ENCODE peak calls at places on chromosomes 16 and 17, in eight cellular contexts. One of them, this sample, is unnamed.

GRCh38 chr16:12062343-12063003 is 85.9 kb downstream of the SNX29 start:
- DNase-seq in transverse colon: peak
- DNase-seq in tibial nerve: peak
- DNase-seq in A549: no peak
- DNase-seq in GM12878: no peak
- DNase-seq in K562: no peak
- DNase-seq in ovary: peak
- DNase-seq in suprapubic skin: peak
- DNase-seq in this sample: peak

GRCh38 chr16:83793179-83793578 is 14.6 kb upstream of the HSBP1 start:
- DNase-seq in transverse colon: no peak
- DNase-seq in tibial nerve: no peak
- DNase-seq in A549: no peak
- DNase-seq in GM12878: no peak
- DNase-seq in K562: no peak
- DNase-seq in ovary: no peak
- DNase-seq in suprapubic skin: no peak
- DNase-seq in this sample: no peak

GRCh38 chr17:71974051-71974450 is 146.8 kb upstream of the SOX9 start:
- DNase-seq in transverse colon: no peak
- DNase-seq in tibial nerve: no peak
- DNase-seq in A549: no peak
- DNase-seq in GM12878: no peak
- DNase-seq in K562: no peak
- DNase-seq in ovary: no peak
- DNase-seq in suprapubic skin: no peak
- DNase-seq in this sample: no peak

GRCh38 chr16:72658888-72659717 is 388.8 kb downstream of the ZFHX3 start:
- DNase-seq in transverse colon: no peak
- DNase-seq in tibial nerve: no peak
- DNase-seq in A549: no peak
- DNase-seq in GM12878: no peak
- DNase-seq in K562: no peak
- DNase-seq in ovary: no peak
- DNase-seq in suprapubic skin: no peak
- DNase-seq in this sample: no peak

GRCh38 chr16:56479469-56479868 is 28.1 kb downstream of the OGFOD1 start:
- DNase-seq in transverse colon: no peak
- DNase-seq in tibial nerve: no peak
- DNase-seq in A549: no peak
- DNase-seq in GM12878: no peak
- DNase-seq in K562: no peak
- DNase-seq in ovary: no peak
- DNase-seq in suprapubic skin: no peak
- DNase-seq in this sample: no peak

GRCh38 chr17:30567231-30568116 is 90.3 kb downstream of the GOSR1 start:
- DNase-seq in transverse colon: no peak
- DNase-seq in tibial nerve: no peak
- DNase-seq in A549: no peak
- DNase-seq in GM12878: no peak
- DNase-seq in K562: no peak
- DNase-seq in ovary: no peak
- DNase-seq in suprapubic skin: peak
- DNase-seq in this sample: no peak

GRCh38 chr17:78396436-78397335 is 18.2 kb downstream of the PGS1 start:
- DNase-seq in transverse colon: no peak
- DNase-seq in tibial nerve: no peak
- DNase-seq in A549: no peak
- DNase-seq in GM12878: no peak
- DNase-seq in K562: no peak
- DNase-seq in ovary: no peak
- DNase-seq in suprapubic skin: no peak
- DNase-seq in this sample: no peak

GRCh38 chr17:50534222-50534978 is 1.9 kb downstream of the EPN3 start:
- DNase-seq in transverse colon: peak
- DNase-seq in tibial nerve: no peak
- DNase-seq in A549: peak
- DNase-seq in GM12878: no peak
- DNase-seq in K562: peak
- DNase-seq in ovary: no peak
- DNase-seq in suprapubic skin: no peak
- DNase-seq in this sample: no peak

GRCh38 chr16:82917886-82918595 is 291.3 kb downstream of the CDH13 start:
- DNase-seq in transverse colon: no peak
- DNase-seq in tibial nerve: no peak
- DNase-seq in A549: no peak
- DNase-seq in GM12878: no peak
- DNase-seq in K562: no peak
- DNase-seq in ovary: no peak
- DNase-seq in suprapubic skin: no peak
- DNase-seq in this sample: no peak

GRCh38 chr16:11405331-11406176 is 60.3 kb downstream of the RMI2 start:
- DNase-seq in transverse colon: peak
- DNase-seq in tibial nerve: peak
- DNase-seq in A549: peak
- DNase-seq in GM12878: no peak
- DNase-seq in K562: peak
- DNase-seq in ovary: no peak
- DNase-seq in suprapubic skin: no peak
- DNase-seq in this sample: no peak

GRCh38 chr16:48734220-48734619 is 124.2 kb upstream of the N4BP1 start:
- DNase-seq in transverse colon: no peak
- DNase-seq in tibial nerve: no peak
- DNase-seq in A549: no peak
- DNase-seq in GM12878: no peak
- DNase-seq in K562: no peak
- DNase-seq in ovary: no peak
- DNase-seq in suprapubic skin: no peak
- DNase-seq in this sample: no peak

GRCh38 chr16:47136101-47136820 is 7.5 kb downstream of the NETO2 start:
- DNase-seq in transverse colon: no peak
- DNase-seq in tibial nerve: no peak
- DNase-seq in A549: no peak
- DNase-seq in GM12878: no peak
- DNase-seq in K562: no peak
- DNase-seq in ovary: no peak
- DNase-seq in suprapubic skin: no peak
- DNase-seq in this sample: no peak

GRCh38 chr17:57424777-57425188 is 168.5 kb downstream of the MSI2 start:
- DNase-seq in transverse colon: peak
- DNase-seq in tibial nerve: no peak
- DNase-seq in A549: no peak
- DNase-seq in GM12878: no peak
- DNase-seq in K562: no peak
- DNase-seq in ovary: no peak
- DNase-seq in suprapubic skin: no peak
- DNase-seq in this sample: no peak

GRCh38 chr17:66468241-66469087 is 166.1 kb downstream of the PRKCA start:
- DNase-seq in transverse colon: no peak
- DNase-seq in tibial nerve: no peak
- DNase-seq in A549: no peak
- DNase-seq in GM12878: peak
- DNase-seq in K562: peak
- DNase-seq in ovary: no peak
- DNase-seq in suprapubic skin: no peak
- DNase-seq in this sample: no peak

GRCh38 chr17:31392856-31393748 is 1.6 kb downstream of the RAB11FIP4 start:
- DNase-seq in transverse colon: no peak
- DNase-seq in tibial nerve: no peak
- DNase-seq in A549: no peak
- DNase-seq in GM12878: no peak
- DNase-seq in K562: no peak
- DNase-seq in ovary: peak
- DNase-seq in suprapubic skin: peak
- DNase-seq in this sample: peak

GRCh38 chr16:30124985-30125379 is 2.0 kb upstream of the MAPK3 start:
- DNase-seq in transverse colon: no peak
- DNase-seq in tibial nerve: no peak
- DNase-seq in A549: no peak
- DNase-seq in GM12878: no peak
- DNase-seq in K562: no peak
- DNase-seq in ovary: no peak
- DNase-seq in suprapubic skin: no peak
- DNase-seq in this sample: no peak

GRCh38 chr16:35207059-35207999 is 1747.9 kb downstream of the TP53TG3F start:
- DNase-seq in transverse colon: no peak
- DNase-seq in tibial nerve: no peak
- DNase-seq in A549: no peak
- DNase-seq in GM12878: no peak
- DNase-seq in K562: peak
- DNase-seq in ovary: no peak
- DNase-seq in suprapubic skin: peak
- DNase-seq in this sample: peak

GRCh38 chr16:68731569-68732067 is 5.5 kb upstream of the CDH1 start:
- DNase-seq in transverse colon: no peak
- DNase-seq in tibial nerve: no peak
- DNase-seq in A549: no peak
- DNase-seq in GM12878: no peak
- DNase-seq in K562: no peak
- DNase-seq in ovary: no peak
- DNase-seq in suprapubic skin: no peak
- DNase-seq in this sample: no peak

DNA sequence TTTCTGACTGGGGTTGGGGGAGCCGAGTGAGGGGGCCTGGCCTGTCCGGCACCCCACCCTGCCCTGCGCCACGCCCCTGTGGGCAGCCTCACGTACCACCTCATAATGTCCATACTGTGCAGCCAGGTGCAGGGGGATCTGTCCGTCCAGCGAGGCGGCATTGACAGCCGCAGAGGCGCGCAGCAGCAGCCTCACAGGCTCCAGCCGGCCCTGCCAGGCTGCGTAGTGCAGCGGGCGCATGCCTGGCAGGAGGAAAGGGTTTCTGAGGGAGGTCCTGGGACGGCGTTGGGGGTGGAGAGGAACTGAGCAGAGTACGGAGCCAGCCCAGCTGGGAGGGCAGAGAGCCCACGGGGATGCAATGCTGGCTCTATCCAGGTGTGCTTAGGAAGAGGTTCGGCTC is 8.4 kb downstream of the CASKIN2 start:
- DNase-seq in transverse colon: no peak
- DNase-seq in tibial nerve: no peak
- DNase-seq in A549: no peak
- DNase-seq in GM12878: no peak
- DNase-seq in K562: no peak
- DNase-seq in ovary: no peak
- DNase-seq in suprapubic skin: no peak
- DNase-seq in this sample: no peak
- TF ChIP-seq EP300 in transverse colon: no peak
- TF ChIP-seq EP300 in tibial nerve: no peak
- TF ChIP-seq EP300 in A549: no peak
- TF ChIP-seq EP300 in GM12878: no peak
- TF ChIP-seq EP300 in K562: no peak
- TF ChIP-seq EP300 in ovary: no peak
- TF ChIP-seq EP300 in suprapubic skin: no peak
- TF ChIP-seq EP300 in this sample: no peak

GRCh38 chr17:8739104-8739503 is 5.5 kb downstream of the CCDC42 start:
- DNase-seq in transverse colon: no peak
- DNase-seq in tibial nerve: no peak
- DNase-seq in A549: no peak
- DNase-seq in GM12878: no peak
- DNase-seq in K562: no peak
- DNase-seq in ovary: no peak
- DNase-seq in suprapubic skin: no peak
- DNase-seq in this sample: no peak
- H3K27ac ChIP-seq in transverse colon: no peak
- H3K27ac ChIP-seq in tibial nerve: no peak
- H3K27ac ChIP-seq in A549: no peak
- H3K27ac ChIP-seq in GM12878: no peak
- H3K27ac ChIP-seq in K562: no peak
- H3K27ac ChIP-seq in ovary: no peak
- H3K27ac ChIP-seq in suprapubic skin: no peak
- H3K27ac ChIP-seq in this sample: no peak

GRCh38 chr17:28552201-28552999 is at the start of gene UNC119:
- DNase-seq in transverse colon: peak
- DNase-seq in tibial nerve: peak
- DNase-seq in A549: peak
- DNase-seq in GM12878: no peak
- DNase-seq in K562: peak
- DNase-seq in ovary: peak
- DNase-seq in suprapubic skin: no peak
- DNase-seq in this sample: no peak
- TF ChIP-seq POLR2A in transverse colon: peak
- TF ChIP-seq POLR2A in tibial nerve: no peak
- TF ChIP-seq POLR2A in A549: peak
- TF ChIP-seq POLR2A in GM12878: peak
- TF ChIP-seq POLR2A in K562: peak
- TF ChIP-seq POLR2A in ovary: peak
- TF ChIP-seq POLR2A in suprapubic skin: no peak
- TF ChIP-seq POLR2A in this sample: no peak

GRCh38 chr17:44672479-44673093 is 16.3 kb downstream of the MEIOC start:
- DNase-seq in transverse colon: no peak
- DNase-seq in tibial nerve: no peak
- DNase-seq in A549: peak
- DNase-seq in GM12878: no peak
- DNase-seq in K562: peak
- DNase-seq in ovary: no peak
- DNase-seq in suprapubic skin: no peak
- DNase-seq in this sample: no peak

GRCh38 chr17:44673893-44674292 is 15.7 kb downstream of the CCDC43 start:
- DNase-seq in transverse colon: no peak
- DNase-seq in tibial nerve: no peak
- DNase-seq in A549: no peak
- DNase-seq in GM12878: no peak
- DNase-seq in K562: no peak
- DNase-seq in ovary: no peak
- DNase-seq in suprapubic skin: no peak
- DNase-seq in this sample: no peak

DNA sequence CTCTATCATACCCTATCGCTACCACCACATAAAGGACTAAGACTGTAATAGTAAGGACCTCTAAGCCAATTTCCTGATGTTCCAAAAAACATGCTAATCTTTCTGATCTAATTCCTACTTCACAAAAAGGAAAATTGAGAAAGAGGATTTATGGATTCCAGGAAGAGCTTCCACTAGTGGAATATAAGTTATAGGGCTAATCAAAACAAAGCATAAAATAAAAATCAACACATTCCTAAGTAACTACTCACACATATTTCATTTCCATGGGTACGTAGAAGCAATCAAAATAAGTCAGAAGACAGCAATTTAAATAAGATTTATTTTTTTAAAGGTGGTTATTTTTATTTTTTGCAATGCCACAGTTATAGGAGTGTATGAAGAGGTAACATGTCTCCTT is 12.4 kb downstream of the CCDC43 start:
- DNase-seq in transverse colon: no peak
- DNase-seq in tibial nerve: no peak
- DNase-seq in A549: no peak
- DNase-seq in GM12878: no peak
- DNase-seq in K562: no peak
- DNase-seq in ovary: no peak
- DNase-seq in suprapubic skin: no peak
- DNase-seq in this sample: no peak
- TF ChIP-seq EP300 in transverse colon: no peak
- TF ChIP-seq EP300 in tibial nerve: no peak
- TF ChIP-seq EP300 in A549: no peak
- TF ChIP-seq EP300 in GM12878: no peak
- TF ChIP-seq EP300 in K562: no peak
- TF ChIP-seq EP300 in ovary: no peak
- TF ChIP-seq EP300 in suprapubic skin: no peak
- TF ChIP-seq EP300 in this sample: no peak

GRCh38 chr17:73317554-73318426 is 6.0 kb upstream of the CDC42EP4 start:
- DNase-seq in transverse colon: no peak
- DNase-seq in tibial nerve: no peak
- DNase-seq in A549: no peak
- DNase-seq in GM12878: no peak
- DNase-seq in K562: peak
- DNase-seq in ovary: no peak
- DNase-seq in suprapubic skin: peak
- DNase-seq in this sample: no peak
- H3K27ac ChIP-seq in transverse colon: no peak
- H3K27ac ChIP-seq in tibial nerve: no peak
- H3K27ac ChIP-seq in A549: no peak
- H3K27ac ChIP-seq in GM12878: no peak
- H3K27ac ChIP-seq in K562: peak
- H3K27ac ChIP-seq in ovary: no peak
- H3K27ac ChIP-seq in suprapubic skin: no peak
- H3K27ac ChIP-seq in this sample: no peak

This sample was measured in esophagus muscularis mucosa.